ENCODE peak calls at places on chromosomes 3 and 15, in nine cellular contexts. O, F, Y, R, W, P, J, L and T are unnamed samples.

GRCh38 chr3:50542177-50543034 is 25.1 kb downstream of the C3orf18 start:
- DNase-seq in O (peak), F (peak), Y (no peak), R (peak), W (peak), P (peak), J (peak), L (peak), T (peak)

GRCh38 chr3:13419356-13420050 is 619 bp downstream of the NUP210 start:
- DNase-seq in O (no peak), F (peak), Y (peak), R (peak), W (no peak), P (peak), J (peak), L (no peak), T (peak)

GRCh38 chr15:66789029-66790025 is 87.3 kb downstream of the SMAD6 start:
- DNase-seq in O (no peak), F (peak), Y (no peak), R (peak), W (peak), P (peak), J (no peak), L (peak), T (no peak)

GRCh38 chr15:40939909-40940801 is 11.0 kb downstream of the DLL4 start:
- DNase-seq in O (no peak), F (no peak), Y (no peak), R (peak), W (no peak), P (no peak), J (no peak), L (peak), T (no peak)

GRCh38 chr3:187808466-187809291 is 63.4 kb upstream of the BCL6 start:
- DNase-seq in O (no peak), F (no peak), Y (no peak), R (no peak), W (no peak), P (no peak), J (no peak), L (no peak), T (no peak)

GRCh38 chr15:48176097-48176496 is 2.0 kb downstream of the MYEF2 start:
- DNase-seq in O (no peak), F (peak), Y (no peak), R (no peak), W (no peak), P (no peak), J (no peak), L (no peak), T (no peak)

GRCh38 chr3:153032891-153033290 is 129.1 kb upstream of the RAP2B start:
- DNase-seq in O (no peak), F (no peak), Y (no peak), R (no peak), W (no peak), P (no peak), J (no peak), L (no peak), T (no peak)

GRCh38 chr3:97232635-97233034 is 418.2 kb downstream of the EPHA6 start:
- DNase-seq in O (no peak), F (no peak), Y (no peak), R (no peak), W (no peak), P (peak), J (no peak), L (no peak), T (no peak)

GRCh38 chr15:56757884-56758283 is 24.6 kb upstream of the ZNF280D start:
- DNase-seq in O (no peak), F (no peak), Y (no peak), R (no peak), W (no peak), P (no peak), J (no peak), L (no peak), T (no peak)

GRCh38 chr3:166052440-166052839 is 215.2 kb upstream of the BCHE start:
- DNase-seq in O (no peak), F (no peak), Y (no peak), R (no peak), W (no peak), P (no peak), J (no peak), L (no peak), T (no peak)

GRCh38 chr15:63718590-63719035 is 115.1 kb downstream of the HERC1 start:
- DNase-seq in O (no peak), F (peak), Y (no peak), R (no peak), W (peak), P (no peak), J (no peak), L (no peak), T (no peak)

GRCh38 chr3:9151240-9151639 is 98.2 kb downstream of the SRGAP3 start:
- DNase-seq in O (no peak), F (no peak), Y (no peak), R (no peak), W (no peak), P (no peak), J (no peak), L (no peak), T (peak)

GRCh38 chr3:10512687-10513086 is 7.3 kb upstream of the ATP2B2 start:
- DNase-seq in O (no peak), F (no peak), Y (no peak), R (no peak), W (no peak), P (no peak), J (no peak), L (no peak), T (no peak)

GRCh38 chr3:142209655-142210054 is 15.7 kb downstream of the GK5 start:
- DNase-seq in O (no peak), F (peak), Y (no peak), R (peak), W (no peak), P (no peak), J (no peak), L (peak), T (no peak)

GRCh38 chr3:181210275-181210674 is 220.7 kb upstream of the DNAJC19 start:
- DNase-seq in O (no peak), F (peak), Y (no peak), R (no peak), W (no peak), P (peak), J (no peak), L (no peak), T (no peak)

DNA sequence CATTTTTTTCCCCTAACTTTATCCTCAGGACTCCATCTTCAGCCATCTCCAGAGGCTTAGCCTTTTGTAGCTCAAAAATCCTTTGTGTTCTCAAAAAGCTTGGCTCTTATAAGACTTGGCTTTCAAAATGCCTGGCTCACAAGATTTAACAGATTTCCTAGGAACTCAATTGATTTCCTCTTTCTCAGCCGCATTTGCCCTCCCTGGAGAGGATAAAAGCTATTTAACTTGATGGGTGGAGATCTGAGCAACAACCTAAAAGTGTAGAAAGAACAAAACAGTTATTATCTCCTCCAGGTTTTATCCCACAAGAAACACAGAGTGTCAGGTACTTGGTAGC is 28.5 kb downstream of the SUCNR1 start:
- DNase-seq in O (no peak), F (no peak), Y (no peak), R (no peak), W (no peak), P (no peak), J (no peak), L (no peak), T (no peak)
- H3K27ac ChIP-seq in O (no peak), F (no peak), Y (no peak), R (peak), W (no peak), P (no peak), J (no peak), L (no peak), T (no peak)

GRCh38 chr3:23865595-23866396 is 51.0 kb downstream of the NKIRAS1 start:
- DNase-seq in O (no peak), F (peak), Y (peak), R (no peak), W (no peak), P (peak), J (peak), L (no peak), T (no peak)
- H3K27ac ChIP-seq in O (peak), F (no peak), Y (peak), R (no peak), W (no peak), P (peak), J (peak), L (no peak), T (peak)

GRCh38 chr15:90065682-90066049 is 36.6 kb downstream of the IDH2 start:
- DNase-seq in O (no peak), F (no peak), Y (no peak), R (no peak), W (no peak), P (no peak), J (no peak), L (no peak), T (no peak)
- H3K27ac ChIP-seq in O (peak), F (no peak), Y (peak), R (peak), W (no peak), P (peak), J (peak), L (peak), T (peak)

GRCh38 chr3:39413691-39414420 is 7.3 kb downstream of the RPSA start:
- DNase-seq in O (no peak), F (no peak), Y (no peak), R (no peak), W (no peak), P (no peak), J (no peak), L (no peak), T (no peak)

GRCh38 chr3:39410893-39411292 is 4.4 kb downstream of the RPSA start:
- DNase-seq in O (no peak), F (no peak), Y (no peak), R (no peak), W (no peak), P (no peak), J (no peak), L (no peak), T (no peak)

GRCh38 chr3:39415983-39416382 is 9.5 kb downstream of the RPSA start:
- DNase-seq in O (no peak), F (no peak), Y (no peak), R (no peak), W (no peak), P (no peak), J (no peak), L (no peak), T (no peak)

GRCh38 chr3:39412668-39413260 is 6.2 kb downstream of the RPSA start:
- DNase-seq in O (no peak), F (no peak), Y (no peak), R (no peak), W (no peak), P (no peak), J (no peak), L (no peak), T (no peak)

GRCh38 chr3:39414421-39414907 is 7.9 kb downstream of the RPSA start:
- DNase-seq in O (no peak), F (no peak), Y (no peak), R (no peak), W (no peak), P (no peak), J (no peak), L (no peak), T (no peak)
- H3K27ac ChIP-seq in O (no peak), F (no peak), Y (no peak), R (no peak), W (no peak), P (peak), J (no peak), L (no peak), T (no peak)